ENCODE peak calls at places on chromosomes 5 and 9, in five cellular contexts. N is HepG2, E is HCT116, G is SK-N-SH, P is GM23338. T is an unnamed sample.
A peak's percentile ranks its signal among the peaks of the same experiment; 100 is the strongest.

GRCh38 chr5:14588145-14588544 is 6.6 kb downstream of the OTULINL start:
- DNase-seq in N (no peak), E (no peak), G (no peak), P (no peak), T (no peak)

GRCh38 chr5:116465411-116465810 is 109.2 kb downstream of the SEMA6A start:
- DNase-seq in N (no peak), E (no peak), G (no peak), P (no peak), T (no peak)

GRCh38 chr5:160496784-160497183 is 75.1 kb downstream of the PTTG1 start:
- DNase-seq in N (no peak), E (no peak), G (no peak), P (no peak), T (no peak)

GRCh38 chr5:120464627-120465280 is 654 bp downstream of the PRR16 start:
- DNase-seq in N (no peak), E (no peak), G (peak; percentile 67), P (peak; percentile 51), T (no peak)

GRCh38 chr5:132473608-132474007 is 17.0 kb downstream of the IRF1 start:
- DNase-seq in N (no peak), E (no peak), G (no peak), P (no peak), T (no peak)

GRCh38 chr5:95619096-95619495 is 791 bp upstream of the GPR150 start:
- DNase-seq in N (no peak), E (no peak), G (no peak), P (no peak), T (no peak)

GRCh38 chr9:132864691-132865090 is 13.4 kb downstream of the AK8 start:
- DNase-seq in N (no peak), E (no peak), G (no peak), P (no peak), T (no peak)

GRCh38 chr5:58235279-58235678 is 224.6 kb downstream of the PLK2 start:
- DNase-seq in N (no peak), E (no peak), G (no peak), P (no peak), T (no peak)

GRCh38 chr5:130227699-130228098 is 323.4 kb downstream of the CHSY3 start:
- DNase-seq in N (no peak), E (no peak), G (no peak), P (peak; percentile 11), T (no peak)

GRCh38 chr9:72675586-72675985 is 154.2 kb downstream of the TMC1 start:
- DNase-seq in N (no peak), E (no peak), G (no peak), P (no peak), T (no peak)

GRCh38 chr9:124593080-124594058 is 86.2 kb upstream of the NR5A1 start:
- DNase-seq in N (no peak), E (no peak), G (no peak), P (peak; percentile 93), T (no peak)

GRCh38 chr5:74722271-74722670 is 37.2 kb downstream of the HEXB start:
- DNase-seq in N (no peak), E (no peak), G (no peak), P (no peak), T (no peak)

GRCh38 chr9:98597372-98597771 is 111.4 kb downstream of the GABBR2 start:
- DNase-seq in N (no peak), E (no peak), G (no peak), P (no peak), T (no peak)

GRCh38 chr5:110823571-110823970 is 84.8 kb downstream of the SLC25A46 start:
- DNase-seq in N (no peak), E (no peak), G (no peak), P (no peak), T (no peak)

GRCh38 chr9:70043689-70044449 is at the start of gene MAMDC2:
- DNase-seq in N (no peak), E (no peak), G (peak; percentile 45), P (peak; percentile 73), T (no peak)

GRCh38 chr5:175878544-175879438 is 7.4 kb downstream of the CPLX2 start:
- DNase-seq in N (no peak), E (no peak), G (no peak), P (peak; percentile 85), T (no peak)

GRCh38 chr5:100828071-100828689 is 74.9 kb downstream of the ST8SIA4 start:
- DNase-seq in N (no peak), E (no peak), G (no peak), P (no peak), T (no peak)

GRCh38 chr9:133114451-133114885 is 6.6 kb downstream of the RALGDS start:
- DNase-seq in N (no peak), E (no peak), G (peak; percentile 85), P (no peak), T (no peak)

GRCh38 chr5:115571441-115571878 is 26.9 kb upstream of the FEM1C start:
- DNase-seq in N (no peak), E (no peak), G (no peak), P (peak; percentile 63), T (no peak)

GRCh38 chr9:116733010-116733641 is 46.0 kb downstream of the TRIM32 start:
- DNase-seq in N (no peak), E (no peak), G (no peak), P (no peak), T (no peak)

GRCh38 chr5:178341091-178341960 is 108.7 kb upstream of the PHYKPL start:
- DNase-seq in N (no peak), E (no peak), G (no peak), P (no peak), T (no peak)

GRCh38 chr9:126166291-126166690 is 160.3 kb upstream of the MVB12B start:
- DNase-seq in N (no peak), E (no peak), G (no peak), P (no peak), T (no peak)

GRCh38 chr5:39173069-39173468 is 46.3 kb downstream of the FYB1 start:
- DNase-seq in N (no peak), E (no peak), G (no peak), P (no peak), T (no peak)

GRCh38 chr5:142405814-142406395 is 81.1 kb upstream of the SPRY4 start:
- DNase-seq in N (no peak), E (no peak), G (no peak), P (no peak), T (no peak)

GRCh38 chr5:179974946-179975712 is 67.4 kb upstream of the TBC1D9B start:
- DNase-seq in N (peak; percentile 32), E (no peak), G (peak; percentile 74), P (peak; percentile 88), T (peak; percentile 2)

GRCh38 chr9:137139468-137140150 is 655 bp downstream of the GRIN1 start:
- DNase-seq in N (no peak), E (no peak), G (no peak), P (peak; percentile 65), T (no peak)
- TF ChIP-seq POLR2AphosphoS5 in N (no peak), E (no peak), G (no peak), P (no peak), T (no peak)

GRCh38 chr9:110502842-110503241 is 76.7 kb downstream of the SVEP1 start:
- DNase-seq in N (no peak), E (no peak), G (no peak), P (no peak), T (no peak)
- TF ChIP-seq REST in N (no peak), E (no peak), G (no peak), P (no peak), T (no peak)

GRCh38 chr9:35657327-35658143 is at the start of gene RMRP:
- DNase-seq in N (peak; percentile 99), E (peak; percentile 99), G (peak; percentile 91), P (peak; percentile 99), T (peak; percentile 95)
- TF ChIP-seq POLR2AphosphoS5 in N (peak; percentile 71), E (peak; percentile 29), G (no peak), P (no peak), T (no peak)

GRCh38 chr5:146703899-146704298 is 174.7 kb downstream of the PPP2R2B start:
- DNase-seq in N (no peak), E (no peak), G (no peak), P (no peak), T (no peak)
- TF ChIP-seq REST in N (no peak), E (no peak), G (no peak), P (no peak), T (no peak)

GRCh38 chr9:122477826-122478225 is at the start of gene OR1J1:
- DNase-seq in N (no peak), E (no peak), G (no peak), P (no peak), T (no peak)
- TF ChIP-seq POLR2AphosphoS5 in N (no peak), E (no peak), G (no peak), P (no peak), T (no peak)

DNA sequence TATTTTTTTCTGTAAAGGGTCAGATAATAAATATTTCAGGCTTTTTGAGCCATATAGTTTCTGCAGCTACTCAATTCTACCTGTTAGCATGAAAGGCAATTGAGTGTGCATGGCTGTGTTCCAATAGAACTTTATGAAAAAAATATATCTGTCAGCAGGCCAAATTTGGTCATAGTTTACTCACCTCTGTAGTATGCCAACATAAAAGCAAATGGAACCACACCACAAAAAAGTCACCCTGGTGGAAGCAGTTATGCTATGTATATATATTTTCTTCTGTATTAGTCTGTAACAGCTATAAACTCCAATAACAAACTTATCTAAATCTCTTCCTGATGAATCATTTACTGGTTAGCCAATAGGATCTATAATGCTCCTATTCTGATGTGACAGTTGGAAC is 3.4 kb downstream of the SLC38A9 start:
- DNase-seq in N (no peak), E (no peak), G (no peak), P (no peak), T (no peak)
- TF ChIP-seq REST in N (no peak), E (no peak), G (no peak), P (no peak), T (no peak)

GRCh38 chr5:157245477-157245876 is 20.4 kb upstream of the CYFIP2 start:
- DNase-seq in N (no peak), E (no peak), G (no peak), P (peak; percentile 49), T (no peak)
- TF ChIP-seq POLR2AphosphoS5 in N (no peak), E (no peak), G (no peak), P (no peak), T (no peak)

GRCh38 chr5:134512661-134512999 is 12.8 kb upstream of the JADE2 start:
- DNase-seq in N (no peak), E (no peak), G (no peak), P (peak; percentile 57), T (no peak)

GRCh38 chr5:134509308-134510040 is 16.0 kb upstream of the JADE2 start:
- DNase-seq in N (peak; percentile 70), E (peak; percentile 87), G (peak; percentile 47), P (no peak), T (no peak)

GRCh38 chr5:134508521-134509195 is 16.8 kb upstream of the JADE2 start:
- DNase-seq in N (no peak), E (no peak), G (no peak), P (no peak), T (no peak)

GRCh38 chr5:134510970-134511795 is 14.3 kb upstream of the JADE2 start:
- DNase-seq in N (peak; percentile 65), E (no peak), G (no peak), P (peak; percentile 90), T (no peak)

GRCh38 chr5:134511796-134512660 is 13.4 kb upstream of the JADE2 start:
- DNase-seq in N (peak; percentile 74), E (no peak), G (no peak), P (peak; percentile 87), T (no peak)
- TF ChIP-seq REST in N (no peak), E (no peak), G (no peak), P (no peak), T (no peak)